ENCODE peak calls at places on chromosomes 2 and 18, in nine cellular contexts. X is naive thymus-derived CD4-positive, alpha-beta T cell; D is fibroblast of mammary gland; Q is left lung; E is lower lobe of right lung; J is psoas muscle; B is left ventricle myocardium inferior; P is cardiac fibroblast; W is AG04449. U is an unnamed sample.

GRCh38 chr2:31347788-31348187 is 66.8 kb downstream of the XDH start:
- DNase-seq in X (no peak), D (peak; percentile 92), Q (no peak), E (no peak), J (peak; percentile 58), B (no peak), P (peak; percentile 82), W (no peak), U (peak; percentile 67)

GRCh38 chr2:3479430-3480320 is 39.7 kb downstream of the ADI1 start:
- DNase-seq in X (no peak), D (no peak), Q (no peak), E (no peak), J (peak; percentile 24), B (no peak), P (no peak), W (no peak), U (no peak)

GRCh38 chr2:132515010-132515409 is 98.4 kb downstream of the GPR39 start:
- DNase-seq in X (no peak), D (no peak), Q (no peak), E (no peak), J (no peak), B (no peak), P (no peak), W (no peak), U (no peak)

GRCh38 chr2:119659601-119660342 is 19.2 kb upstream of the TMEM177 start:
- DNase-seq in X (no peak), D (peak; percentile 54), Q (no peak), E (no peak), J (no peak), B (no peak), P (peak; percentile 65), W (no peak), U (no peak)

GRCh38 chr2:161061786-161062185 is 98.4 kb upstream of the TANK start:
- DNase-seq in X (no peak), D (no peak), Q (no peak), E (no peak), J (no peak), B (no peak), P (no peak), W (no peak), U (no peak)

GRCh38 chr2:18159899-18160298 is 281.4 kb downstream of the KCNS3 start:
- DNase-seq in X (no peak), D (no peak), Q (no peak), E (no peak), J (no peak), B (no peak), P (no peak), W (no peak), U (no peak)

GRCh38 chr18:12288406-12288762 is 19.7 kb upstream of the TUBB6 start:
- DNase-seq in X (no peak), D (no peak), Q (no peak), E (no peak), J (no peak), B (no peak), P (no peak), W (no peak), U (no peak)

GRCh38 chr2:188319845-188320244 is 28.2 kb downstream of the GULP1 start:
- DNase-seq in X (no peak), D (no peak), Q (no peak), E (no peak), J (no peak), B (no peak), P (peak; percentile 37), W (no peak), U (no peak)

GRCh38 chr2:205747827-205748386 is 65.6 kb downstream of the NRP2 start:
- DNase-seq in X (no peak), D (no peak), Q (no peak), E (no peak), J (no peak), B (no peak), P (no peak), W (no peak), U (no peak)

GRCh38 chr2:112821142-112821541 is 15.4 kb downstream of the IL1B start:
- DNase-seq in X (no peak), D (no peak), Q (no peak), E (no peak), J (no peak), B (no peak), P (no peak), W (no peak), U (no peak)

GRCh38 chr2:96875498-96876035 is 5.7 kb upstream of the SEMA4C start:
- DNase-seq in X (no peak), D (no peak), Q (no peak), E (no peak), J (no peak), B (no peak), P (no peak), W (no peak), U (no peak)

GRCh38 chr2:133461484-133461883 is 106.8 kb downstream of the NCKAP5 start:
- DNase-seq in X (no peak), D (no peak), Q (no peak), E (no peak), J (no peak), B (no peak), P (no peak), W (no peak), U (no peak)

GRCh38 chr2:218458598-218458997 is 39.7 kb downstream of the VIL1 start:
- DNase-seq in X (no peak), D (no peak), Q (no peak), E (no peak), J (no peak), B (no peak), P (no peak), W (no peak), U (no peak)

GRCh38 chr2:9578475-9579235 is 23.0 kb upstream of the ADAM17 start:
- DNase-seq in X (no peak), D (peak; percentile 27), Q (no peak), E (no peak), J (no peak), B (no peak), P (no peak), W (no peak), U (no peak)

GRCh38 chr18:26479686-26480079 is 68.7 kb downstream of the KCTD1 start:
- DNase-seq in X (no peak), D (peak; percentile 29), Q (no peak), E (no peak), J (no peak), B (no peak), P (no peak), W (no peak), U (no peak)

GRCh38 chr18:26476697-26477096 is 71.7 kb downstream of the KCTD1 start:
- DNase-seq in X (no peak), D (no peak), Q (no peak), E (no peak), J (no peak), B (no peak), P (no peak), W (no peak), U (no peak)

GRCh38 chr18:26480897-26481795 is 67.2 kb downstream of the KCTD1 start:
- DNase-seq in X (no peak), D (peak; percentile 94), Q (no peak), E (no peak), J (no peak), B (no peak), P (peak; percentile 96), W (peak; percentile 84), U (peak; percentile 86)

GRCh38 chr18:26479065-26479685 is 69.2 kb downstream of the KCTD1 start:
- DNase-seq in X (no peak), D (no peak), Q (no peak), E (no peak), J (no peak), B (no peak), P (no peak), W (no peak), U (no peak)

DNA sequence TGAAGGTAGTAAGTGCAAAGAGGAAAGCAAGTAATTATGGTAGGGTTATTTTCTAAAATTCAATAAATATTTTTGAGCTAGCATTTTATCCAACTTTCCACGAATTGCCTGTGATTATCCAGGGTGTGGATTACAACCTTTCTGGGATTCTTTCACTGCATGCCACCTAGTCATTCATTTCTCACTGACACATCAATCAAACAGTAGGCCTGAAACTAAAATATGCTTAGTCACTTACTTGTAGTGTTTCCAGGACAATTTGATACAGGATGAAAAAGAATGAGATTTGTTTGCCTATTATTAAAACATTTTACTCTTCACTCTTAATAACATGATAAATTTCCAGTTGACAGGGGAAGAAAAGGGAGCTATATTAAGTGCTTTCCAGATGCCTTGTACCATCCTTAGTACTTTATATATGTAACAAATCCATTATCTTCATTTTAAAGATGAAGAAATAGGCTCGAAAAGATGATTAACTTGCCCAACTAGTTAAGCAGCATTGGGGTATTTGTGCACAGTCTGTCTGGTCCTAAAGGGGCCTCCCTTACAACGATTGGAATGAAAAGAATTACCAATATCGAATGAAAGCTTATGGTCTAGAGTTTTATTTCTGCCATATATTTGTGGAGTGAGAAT is 70.4 kb downstream of the KCTD1 start:
- DNase-seq in X (no peak), D (no peak), Q (no peak), E (no peak), J (no peak), B (no peak), P (no peak), W (no peak), U (no peak)
- H3K4me3 ChIP-seq in X (no peak overlapping the region), D (no peak overlapping the region), Q (no peak overlapping the region), E (no peak overlapping the region), J (no peak overlapping the region), B (no peak overlapping the region), P (no peak overlapping the region), W (no peak overlapping the region), U (no peak overlapping the region)

GRCh38 chr18:55301196-55301540 is 286.8 kb downstream of the TCF4 start:
- DNase-seq in X (no peak), D (peak; percentile 47), Q (no peak), E (no peak), J (no peak), B (no peak), P (no peak), W (no peak), U (no peak)
- H3K4me3 ChIP-seq in X (no peak overlapping the region), D (peak overlapping the region; percentile 6), Q (no peak overlapping the region), E (no peak overlapping the region), J (peak overlapping the region; percentile 41), B (peak overlapping the region; percentile 24), P (no peak overlapping the region), W (peak overlapping the region; percentile 27), U (no peak overlapping the region)

GRCh38 chr18:24632158-24632988 is 171.9 kb downstream of the HRH4 start:
- DNase-seq in X (no peak), D (no peak), Q (no peak), E (no peak), J (no peak), B (no peak), P (no peak), W (no peak), U (no peak)
- H3K4me3 ChIP-seq in X (no peak overlapping the region), D (no peak overlapping the region), Q (no peak overlapping the region), E (no peak overlapping the region), J (no peak overlapping the region), B (peak overlapping the region; percentile 46), P (no peak overlapping the region), W (no peak overlapping the region), U (no peak overlapping the region)

GRCh38 chr2:230634146-230634545 is 78.5 kb upstream of the CAB39 start:
- DNase-seq in X (no peak), D (no peak), Q (no peak), E (no peak), J (no peak), B (no peak), P (no peak), W (no peak), U (no peak)

GRCh38 chr2:230640540-230641011 is 72.1 kb upstream of the CAB39 start:
- DNase-seq in X (no peak), D (no peak), Q (no peak), E (no peak), J (no peak), B (no peak), P (peak; percentile 86), W (no peak), U (peak; percentile 9)

GRCh38 chr2:230631470-230631869 is 81.2 kb upstream of the CAB39 start:
- DNase-seq in X (no peak), D (no peak), Q (no peak), E (no peak), J (no peak), B (no peak), P (no peak), W (no peak), U (no peak)

GRCh38 chr2:230636684-230637271 is 75.9 kb upstream of the CAB39 start:
- DNase-seq in X (no peak), D (no peak), Q (no peak), E (no peak), J (no peak), B (no peak), P (no peak), W (no peak), U (no peak)
- H3K4me3 ChIP-seq in X (no peak overlapping the region), D (no peak overlapping the region), Q (no peak overlapping the region), E (no peak overlapping the region), J (no peak overlapping the region), B (no peak overlapping the region), P (no peak overlapping the region), W (no peak overlapping the region), U (no peak overlapping the region)